ENCODE peak calls at places on chromosomes 4 and X, in eight cellular contexts. P is smooth muscle cell of the brain vasculature; K is stimulated activated CD8-positive, alpha-beta memory T cell treated with anti-CD3 and anti-CD28 coated beads, Interleukin-7, amount 100 ng/mL, for 1 hour; X is endodermal cell; M is omental fat pad; W is CD4-positive, alpha-beta T cell; N is AG10803; B is activated CD4-positive, alpha-beta T cell treated with anti-CD3 and anti-CD28 coated beads, Interleukin-2, amount 50 U/mL, for 1 hour. C is an unnamed sample.

GRCh38 chr4:59094505-59094904 is 1984.3 kb upstream of the IGFBP7 start:
- DNase-seq in P (no peak), K (no peak), X (peak; percentile 48), M (no peak), W (no peak), N (no peak), B (no peak), C (no peak)

GRCh38 chr4:111475001-111475400 is 670.3 kb upstream of the FAM241A start:
- DNase-seq in P (no peak), K (no peak), X (peak; percentile 87), M (no peak), W (no peak), N (peak; percentile 56), B (no peak), C (no peak)

GRCh38 chrX:76253432-76253831 is 80.6 kb downstream of the PBDC1 start:
- DNase-seq in P (peak; percentile 6), K (peak; percentile 4), X (peak; percentile 73), M (no peak), W (peak; percentile 22), N (peak; percentile 31), B (peak; percentile 31), C (peak; percentile 42)

GRCh38 chrX:123648028-123648810 is 84.6 kb downstream of the THOC2 start:
- DNase-seq in P (peak; percentile 62), K (no peak), X (peak; percentile 89), M (no peak), W (no peak), N (peak; percentile 1), B (peak; percentile 4), C (peak; percentile 1)

GRCh38 chr4:168854216-168854921 is 155.7 kb downstream of the CBR4 start:
- DNase-seq in P (no peak), K (no peak), X (no peak), M (no peak), W (no peak), N (peak; percentile 95), B (no peak), C (no peak)

GRCh38 chrX:17654116-17654515 is 83.2 kb upstream of the SCML1 start:
- DNase-seq in P (no peak), K (no peak), X (no peak), M (no peak), W (no peak), N (no peak), B (peak; percentile 27), C (no peak)

GRCh38 chrX:122094611-122095010 is 1047.2 kb downstream of the GLUD2 start:
- DNase-seq in P (no peak), K (no peak), X (no peak), M (no peak), W (no peak), N (peak; percentile 4), B (no peak), C (no peak)

GRCh38 chr4:91837608-91838029 is 466.1 kb upstream of the GRID2 start:
- DNase-seq in P (no peak), K (no peak), X (no peak), M (no peak), W (no peak), N (no peak), B (no peak), C (no peak)

GRCh38 chrX:71095971-71096701 is 485 bp downstream of the FOXO4 start:
- DNase-seq in P (no peak), K (no peak), X (no peak), M (no peak), W (no peak), N (no peak), B (no peak), C (no peak)

GRCh38 chrX:133677123-133678063 is 262.1 kb upstream of the GPC4 start:
- DNase-seq in P (no peak), K (no peak), X (no peak), M (no peak), W (no peak), N (no peak), B (no peak), C (no peak)

GRCh38 chrX:137033774-137034507 is at the start of gene GPR101:
- DNase-seq in P (no peak), K (no peak), X (no peak), M (no peak), W (no peak), N (no peak), B (no peak), C (peak; percentile 16)

GRCh38 chr4:177964693-177965168 is 522.5 kb upstream of the AGA start:
- DNase-seq in P (no peak), K (no peak), X (no peak), M (no peak), W (no peak), N (no peak), B (no peak), C (no peak)

GRCh38 chrX:3968749-3969148 is 255.3 kb upstream of the PRKX start:
- DNase-seq in P (no peak), K (no peak), X (no peak), M (no peak), W (no peak), N (no peak), B (no peak), C (no peak)

GRCh38 chr4:141158219-141158618 is 24.9 kb upstream of the RNF150 start:
- DNase-seq in P (peak; percentile 15), K (no peak), X (no peak), M (no peak), W (no peak), N (peak; percentile 56), B (no peak), C (peak; percentile 22)

GRCh38 chr4:92451792-92452191 is 148.0 kb downstream of the GRID2 start:
- DNase-seq in P (no peak), K (no peak), X (no peak), M (no peak), W (no peak), N (no peak), B (no peak), C (no peak)

GRCh38 chrX:39576081-39576701 is 521.6 kb downstream of the BCOR start:
- DNase-seq in P (no peak), K (no peak), X (peak; percentile 63), M (no peak), W (no peak), N (no peak), B (no peak), C (no peak)

GRCh38 chrX:42752730-42753129 is 25.2 kb downstream of the PPP1R2C start:
- DNase-seq in P (no peak), K (no peak), X (no peak), M (no peak), W (no peak), N (no peak), B (no peak), C (no peak)

GRCh38 chr4:87839309-87839946 is 6.7 kb downstream of the MEPE start:
- DNase-seq in P (no peak), K (no peak), X (peak; percentile 60), M (no peak), W (no peak), N (peak; percentile 59), B (no peak), C (no peak)

GRCh38 chr4:101439926-101440325 is 92.6 kb upstream of the PPP3CA start:
- DNase-seq in P (no peak), K (no peak), X (no peak), M (no peak), W (no peak), N (peak; percentile 22), B (no peak), C (no peak)

GRCh38 chr4:176406736-176407135 is 87.0 kb downstream of the SPCS3 start:
- DNase-seq in P (no peak), K (no peak), X (no peak), M (no peak), W (no peak), N (no peak), B (no peak), C (no peak)

GRCh38 chrX:82775426-82775825 is 732.7 kb upstream of the POU3F4 start:
- DNase-seq in P (no peak), K (no peak), X (no peak), M (no peak), W (no peak), N (no peak), B (no peak), C (no peak)

GRCh38 chr4:111943796-111944203 is 201.5 kb upstream of the FAM241A start:
- DNase-seq in P (no peak), K (no peak), X (peak; percentile 86), M (no peak), W (no peak), N (peak; percentile 54), B (no peak), C (peak; percentile 6)

C was measured in CD4-positive, CD25-positive, alpha-beta regulatory T cell.